ENCODE peak calls at places on chromosomes 11 and 22, in four cellular contexts. O is endothelial cell, D is fibroblast of villous mesenchyme, K is transverse colon. X is an unnamed sample.

GRCh38 chr22:50314455-50315288 is 7.2 kb upstream of the PLXNB2 start:
- DNase-seq in D (no peak), K (peak; percentile 89), O (no peak), X (no peak)

GRCh38 chr22:29319072-29319471 is 3.6 kb upstream of the RASL10A start:
- DNase-seq in K (no peak), D (no peak), O (no peak), X (no peak)

GRCh38 chr22:38030311-38031133 is 26.7 kb upstream of the PICK1 start:
- DNase-seq in D (no peak), O (no peak), K (peak; percentile 51), X (peak; percentile 67)

GRCh38 chr11:2691991-2692841 is 7.6 kb downstream of the KCNQ1OT1 start:
- DNase-seq in O (no peak), K (no peak), D (no peak), X (no peak)

GRCh38 chr22:46066691-46067090 is 83.6 kb upstream of the PPARA start:
- DNase-seq in O (no peak), K (peak; percentile 29), D (peak; percentile 73), X (peak; percentile 87)

GRCh38 chr11:204587-205109 is 2.6 kb downstream of the BET1L start:
- DNase-seq in O (no peak), K (no peak), D (no peak), X (no peak)

GRCh38 chr11:8196749-8197148 is 27.9 kb upstream of the RIC3 start:
- DNase-seq in D (no peak), K (no peak), O (no peak), X (no peak)

GRCh38 chr22:19941365-19942070 is at the start of the genes COMT and TXNRD2:
- DNase-seq in O (peak; percentile 77), K (peak; percentile 78), D (peak; percentile 69), X (peak; percentile 52)

GRCh38 chr22:34297536-34298120 is 377.4 kb upstream of the LARGE1 start:
- DNase-seq in O (no peak), K (no peak), D (no peak), X (no peak)

GRCh38 chr11:64086263-64086938 is 50.7 kb downstream of the FLRT1 start:
- DNase-seq in K (peak; percentile 27), O (no peak), D (peak; percentile 56), X (peak; percentile 54)

GRCh38 chr11:123822022-123822421 is 15.9 kb upstream of the OR6M1 start:
- DNase-seq in D (no peak), O (no peak), K (no peak), X (no peak)

GRCh38 chr11:37177721-37178120 is 579.7 kb upstream of the RAG2 start:
- DNase-seq in K (no peak), O (no peak), D (no peak), X (no peak)

GRCh38 chr11:66842896-66843775 is at the start of gene RCE1:
- DNase-seq in O (peak; percentile 92), D (peak; percentile 92), K (peak; percentile 91), X (peak; percentile 80)

GRCh38 chr11:6402061-6402470 is 11.8 kb downstream of the SMPD1 start:
- DNase-seq in K (no peak), D (no peak), O (no peak), X (no peak)

GRCh38 chr11:43418197-43418596 is 59.5 kb downstream of the TTC17 start:
- DNase-seq in O (no peak), K (no peak), D (no peak), X (no peak)

GRCh38 chr22:46842606-46843005 is 80.2 kb downstream of the TBC1D22A start:
- DNase-seq in D (no peak), K (peak; percentile 20), O (no peak), X (no peak)

GRCh38 chr11:130827697-130828377 is 88.4 kb downstream of the SNX19 start:
- DNase-seq in K (peak; percentile 62), O (peak; percentile 54), D (peak; percentile 81), X (peak; percentile 88)

GRCh38 chr11:76669901-76670474 is 559 bp downstream of the LRRC32 start:
- DNase-seq in K (no peak), D (peak; percentile 87), O (no peak), X (peak; percentile 82)

GRCh38 chr11:2803186-2804057 is 82.2 kb downstream of the CDKN1C start:
- DNase-seq in O (no peak), K (peak; percentile 4), D (no peak), X (no peak)

GRCh38 chr11:29119116-29119515 is 897.7 kb downstream of the KCNA4 start:
- DNase-seq in K (no peak), O (no peak), D (peak; percentile 90), X (peak; percentile 32)

GRCh38 chr11:47216141-47216798 is 1.5 kb downstream of the DDB2 start:
- DNase-seq in D (peak; percentile 72), K (peak; percentile 68), O (no peak), X (peak; percentile 79)
- TF ChIP-seq CTCF in D (no peak), K (no peak), O (no peak), X (no peak)

GRCh38 chr11:87463486-87464102 is 425.9 kb downstream of the TMEM135 start:
- DNase-seq in O (no peak), D (peak; percentile 17), K (no peak), X (peak; percentile 17)
- TF ChIP-seq CTCF in O (peak; percentile 23), D (peak; percentile 20), K (peak; percentile 24), X (peak; percentile 34)

DNA sequence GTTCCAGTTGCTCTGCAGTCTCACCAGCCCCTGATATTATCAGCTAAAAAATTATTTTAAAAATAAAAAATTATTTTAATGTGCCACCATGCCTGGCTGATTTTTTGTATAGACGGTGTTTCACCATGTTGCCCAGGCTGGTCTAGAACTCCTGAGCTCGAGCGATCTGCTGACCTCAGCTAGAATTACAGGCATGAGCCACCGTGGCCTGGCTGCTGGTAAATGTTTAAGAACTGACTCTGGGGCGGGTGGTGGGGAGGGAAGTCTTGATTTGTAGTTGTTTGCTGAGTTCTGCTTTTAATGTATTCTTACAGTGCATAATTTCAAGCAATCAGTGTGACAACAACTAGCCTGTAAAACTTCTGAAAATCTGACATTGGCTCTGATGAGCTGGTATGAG is 120.9 kb upstream of the PLET1 start:
- DNase-seq in D (no peak), O (no peak), K (no peak), X (no peak)
- TF ChIP-seq CTCF in D (no peak), O (no peak), K (no peak), X (no peak)

GRCh38 chr22:35548762-35549106 is 8.1 kb downstream of the RASD2 start:
- DNase-seq in K (no peak), D (no peak), O (no peak), X (no peak)
- TF ChIP-seq CTCF in K (no peak), D (no peak), O (no peak), X (no peak)

DNA sequence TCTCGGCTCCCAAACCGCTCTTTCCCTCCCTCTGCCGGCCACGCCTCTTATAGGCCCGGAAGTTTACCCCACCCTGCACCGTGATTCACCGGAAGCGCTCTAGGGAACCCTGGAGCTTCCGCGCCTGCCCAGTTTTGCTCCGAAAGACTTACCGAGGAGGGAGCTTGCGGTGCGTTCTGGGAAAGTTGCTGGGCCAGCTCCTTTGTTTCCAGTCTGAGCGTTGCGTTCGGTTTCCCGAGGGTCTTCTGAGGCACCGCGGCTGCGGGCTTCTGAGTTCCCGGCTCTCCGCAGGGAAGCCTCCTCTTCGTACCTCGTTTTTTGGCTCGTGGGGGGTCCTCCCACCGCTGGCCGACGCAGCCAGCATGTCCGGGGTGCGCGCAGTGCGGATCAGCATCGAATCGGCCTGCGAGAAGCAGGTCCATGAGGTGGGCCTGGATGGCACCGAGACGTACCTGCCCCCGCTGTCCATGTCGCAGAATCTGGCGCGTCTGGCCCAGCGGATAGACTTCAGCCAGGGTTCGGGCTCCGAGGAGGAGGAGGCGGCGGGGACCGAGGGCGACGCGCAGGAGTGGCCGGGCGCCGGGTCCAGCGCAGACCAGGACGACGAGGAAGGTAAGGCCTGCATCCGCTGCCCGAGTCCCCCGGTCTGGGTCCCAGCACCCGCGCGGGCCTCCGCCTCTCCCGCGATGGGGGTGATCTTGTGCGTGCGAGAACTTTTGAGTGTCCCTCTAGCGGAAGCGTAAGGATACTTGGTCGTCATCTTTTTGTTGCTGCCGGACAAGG is at the start of gene MED17:
- DNase-seq in K (peak; percentile 94), D (peak; percentile 92), O (peak; percentile 83), X (peak; percentile 91)
- TF ChIP-seq CTCF in K (peak; percentile 37), D (peak; percentile 44), O (peak; percentile 36), X (peak; percentile 41)